ENCODE peak calls at places on chromosomes 1 and 21, in seven cellular contexts. L is heart right ventricle, V is adrenal gland, X is SK-N-SH, O is transverse colon, P is neural crest cell, S is cardiac fibroblast. U is an unnamed sample.
A peak's percentile ranks its signal among the peaks of the same experiment; 100 is the strongest.

GRCh38 chr1:209746469-209747269 is 9.2 kb upstream of the TRAF3IP3 start:
- DNase-seq in P (no peak), L (no peak), S (peak; percentile 30), O (no peak), X (no peak), V (no peak), U (no peak)

GRCh38 chr1:22818061-22818770 is 107.6 kb downstream of the EPHB2 start:
- DNase-seq in X (no peak), O (no peak), S (no peak), V (no peak), L (no peak), P (no peak), U (no peak)

GRCh38 chr1:89822999-89823628 is 2.3 kb downstream of the LRRC8D start:
- DNase-seq in P (no peak), V (no peak), O (no peak), X (no peak), L (no peak), S (peak; percentile 74), U (no peak)

GRCh38 chr1:13548281-13548680 is 34.5 kb upstream of the LRRC38 start:
- DNase-seq in V (no peak), L (no peak), X (no peak), S (no peak), P (no peak), O (no peak), U (no peak)

GRCh38 chr1:17192394-17193221 is 12.3 kb upstream of the PADI1 start:
- DNase-seq in L (no peak), O (no peak), X (no peak), P (no peak), V (peak; percentile 39), S (peak; percentile 34), U (peak; percentile 37)

GRCh38 chr1:29743264-29743663 is 506.9 kb downstream of the PTPRU start:
- DNase-seq in X (no peak), O (no peak), L (no peak), V (no peak), P (no peak), S (no peak), U (no peak)

GRCh38 chr1:100539836-100540536 is 2.0 kb downstream of the GPR88 start:
- DNase-seq in X (peak; percentile 77), O (no peak), V (no peak), P (peak; percentile 22), S (peak; percentile 37), L (no peak), U (no peak)

GRCh38 chr21:35338281-35338680 is 289.2 kb upstream of the RUNX1 start:
- DNase-seq in P (no peak), V (no peak), L (no peak), S (no peak), X (no peak), O (no peak), U (no peak)

GRCh38 chr1:179175011-179175934 is 54.2 kb downstream of the ABL2 start:
- DNase-seq in S (peak; percentile 51), V (no peak), L (no peak), X (no peak), O (no peak), P (peak; percentile 5), U (peak; percentile 65)

GRCh38 chr1:39048745-39049370 is 22.7 kb downstream of the NDUFS5 start:
- DNase-seq in O (no peak), S (peak; percentile 39), P (no peak), X (no peak), L (no peak), V (no peak), U (no peak)

GRCh38 chr1:1550591-1551432 is 10.4 kb upstream of the TMEM240 start:
- DNase-seq in X (peak; percentile 62), P (no peak), L (no peak), S (peak; percentile 56), O (no peak), V (no peak), U (no peak)

GRCh38 chr1:114718661-114719423 is 2.3 kb upstream of the NRAS start:
- DNase-seq in V (no peak), P (no peak), X (no peak), L (no peak), S (peak; percentile 5), O (no peak), U (no peak)

GRCh38 chr1:107935396-107936064 is 29.4 kb downstream of the VAV3 start:
- DNase-seq in P (no peak), O (no peak), X (no peak), V (no peak), L (no peak), S (no peak), U (peak; percentile 61)

GRCh38 chr21:41582866-41583265 is 74.9 kb upstream of the TMPRSS2 start:
- DNase-seq in V (no peak), X (no peak), S (no peak), L (no peak), P (no peak), O (no peak), U (no peak)

GRCh38 chr1:6471086-6471841 is 5.3 kb upstream of the TNFRSF25 start:
- DNase-seq in X (no peak), P (no peak), S (no peak), O (peak; percentile 90), V (no peak), L (no peak), U (no peak)

GRCh38 chr1:203368624-203369451 is 17.9 kb upstream of the FMOD start:
- DNase-seq in O (peak; percentile 54), P (no peak), S (peak; percentile 95), X (no peak), L (peak; percentile 76), V (peak; percentile 83), U (peak; percentile 67)

GRCh38 chr1:182713492-182713891 is 29.1 kb upstream of the RGS8 start:
- DNase-seq in O (no peak), S (no peak), P (no peak), X (no peak), V (no peak), L (no peak), U (no peak)

GRCh38 chr1:204983121-204983520 is 59.9 kb upstream of the CNTN2 start:
- DNase-seq in S (no peak), O (no peak), V (no peak), L (no peak), X (no peak), P (no peak), U (no peak)

DNA sequence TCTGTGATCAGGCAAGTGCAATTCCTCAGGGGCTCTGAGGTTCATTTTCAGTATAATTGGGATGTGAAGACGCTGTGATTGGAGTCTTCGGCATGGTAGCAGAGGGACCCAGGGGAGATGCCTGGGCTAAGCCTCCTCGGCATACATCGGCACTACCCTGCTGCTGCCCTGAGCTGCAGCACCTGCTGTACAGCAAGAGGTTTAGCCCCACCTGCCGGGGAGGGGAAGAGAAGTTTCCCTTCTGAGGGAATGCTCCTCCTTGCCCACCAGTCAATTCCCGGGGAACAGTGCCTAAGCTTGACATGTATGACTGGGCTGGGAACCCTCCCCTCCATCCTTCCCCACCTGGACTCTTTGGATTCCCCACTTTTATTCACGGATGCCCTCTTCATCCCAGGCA is 24.9 kb downstream of the CNIH3 start:
- DNase-seq in V (no peak), L (no peak), O (peak; percentile 28), P (no peak), S (no peak), X (no peak), U (no peak)
- TF ChIP-seq CTCF in V (no peak), L (no peak), O (no peak), P (no peak), S (no peak), X (no peak), U (no peak)

GRCh38 chr1:49229555-49229954 is 452.9 kb upstream of the BEND5 start:
- DNase-seq in S (no peak), P (no peak), O (no peak), V (no peak), X (no peak), L (no peak), U (no peak)

GRCh38 chr1:49240709-49241221 is 464.1 kb upstream of the BEND5 start:
- DNase-seq in S (no peak), X (peak; percentile 31), V (no peak), P (no peak), O (no peak), L (no peak), U (no peak)

DNA sequence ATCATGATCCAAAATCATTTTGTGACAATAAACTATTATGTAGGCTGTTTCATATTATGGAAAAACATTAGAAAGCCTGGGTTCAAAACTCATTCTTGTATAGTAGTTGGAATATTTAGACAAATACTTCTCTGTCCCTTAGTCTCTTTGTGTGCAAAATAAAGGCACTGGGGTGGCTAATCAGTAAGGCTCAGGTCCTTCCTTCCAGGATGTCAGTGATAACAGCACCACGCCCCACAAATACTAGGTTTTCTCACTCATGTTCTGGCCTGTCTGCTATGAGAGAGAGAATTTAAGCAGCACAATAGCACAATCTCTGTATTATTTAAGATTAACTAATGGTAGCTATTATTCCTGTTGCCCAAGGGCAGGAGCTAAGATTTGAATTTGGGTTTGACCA is 458.3 kb upstream of the BEND5 start:
- DNase-seq in V (no peak), P (no peak), L (no peak), O (no peak), X (no peak), S (no peak), U (no peak)
- TF ChIP-seq CTCF in V (no peak), P (no peak), L (no peak), O (no peak), X (no peak), S (no peak), U (no peak)

GRCh38 chr1:94620345-94621031 is 78.9 kb upstream of the F3 start:
- DNase-seq in O (no peak), P (no peak), S (no peak), X (no peak), L (no peak), V (no peak), U (no peak)
- TF ChIP-seq CTCF in O (no peak), P (no peak), S (no peak), X (no peak), L (no peak), V (no peak), U (no peak)

GRCh38 chr1:161199506-161200119 is 759 bp upstream of the ADAMTS4 start:
- DNase-seq in S (peak; percentile 39), V (no peak), O (no peak), P (no peak), L (no peak), X (no peak), U (no peak)
- TF ChIP-seq CTCF in S (no peak), V (no peak), O (no peak), P (no peak), L (no peak), X (no peak), U (no peak)